ENCODE peak calls at places on chromosome 9, in eight cellular contexts. One of them, this sample, is unnamed.

GRCh38 chr9:98552306-98552705 is 156.4 kb downstream of the GABBR2 start:
- DNase-seq in adipocyte: no peak
- DNase-seq in NCI-H526: no peak
- DNase-seq in effector memory CD8-positive, alpha-beta T cell: no peak
- DNase-seq in omental fat pad: no peak
- DNase-seq in kidney: no peak
- DNase-seq in thoracic aorta: no peak
- DNase-seq in activated naive CD8-positive, alpha-beta T cell treated with anti-CD3 and anti-CD28 coated beads, Interleukin-2, amount 50 U/mL, for 24 hours: no peak
- DNase-seq in this sample: no peak

GRCh38 chr9:110900917-110901316 is 137.4 kb downstream of the LPAR1 start:
- DNase-seq in omental fat pad: no peak
- DNase-seq in adipocyte: peak
- DNase-seq in effector memory CD8-positive, alpha-beta T cell: no peak
- DNase-seq in NCI-H526: no peak
- DNase-seq in activated naive CD8-positive, alpha-beta T cell treated with anti-CD3 and anti-CD28 coated beads, Interleukin-2, amount 50 U/mL, for 24 hours: no peak
- DNase-seq in kidney: no peak
- DNase-seq in thoracic aorta: no peak
- DNase-seq in this sample: no peak

GRCh38 chr9:127728808-127729207 is 6.3 kb downstream of the TOR2A start:
- DNase-seq in NCI-H526: no peak
- DNase-seq in activated naive CD8-positive, alpha-beta T cell treated with anti-CD3 and anti-CD28 coated beads, Interleukin-2, amount 50 U/mL, for 24 hours: no peak
- DNase-seq in thoracic aorta: no peak
- DNase-seq in kidney: no peak
- DNase-seq in effector memory CD8-positive, alpha-beta T cell: no peak
- DNase-seq in adipocyte: no peak
- DNase-seq in omental fat pad: no peak
- DNase-seq in this sample: no peak

GRCh38 chr9:12884736-12885395 is 110.0 kb downstream of the LURAP1L start:
- DNase-seq in activated naive CD8-positive, alpha-beta T cell treated with anti-CD3 and anti-CD28 coated beads, Interleukin-2, amount 50 U/mL, for 24 hours: no peak
- DNase-seq in effector memory CD8-positive, alpha-beta T cell: no peak
- DNase-seq in NCI-H526: peak
- DNase-seq in omental fat pad: no peak
- DNase-seq in thoracic aorta: no peak
- DNase-seq in adipocyte: peak
- DNase-seq in kidney: no peak
- DNase-seq in this sample: no peak

GRCh38 chr9:137899551-137900360 is 22.2 kb downstream of the CACNA1B start:
- DNase-seq in kidney: no peak
- DNase-seq in thoracic aorta: no peak
- DNase-seq in omental fat pad: no peak
- DNase-seq in adipocyte: no peak
- DNase-seq in activated naive CD8-positive, alpha-beta T cell treated with anti-CD3 and anti-CD28 coated beads, Interleukin-2, amount 50 U/mL, for 24 hours: no peak
- DNase-seq in effector memory CD8-positive, alpha-beta T cell: no peak
- DNase-seq in NCI-H526: no peak
- DNase-seq in this sample: no peak

GRCh38 chr9:6672118-6672517 is 26.6 kb upstream of the GLDC start:
- DNase-seq in activated naive CD8-positive, alpha-beta T cell treated with anti-CD3 and anti-CD28 coated beads, Interleukin-2, amount 50 U/mL, for 24 hours: no peak
- DNase-seq in thoracic aorta: no peak
- DNase-seq in adipocyte: no peak
- DNase-seq in kidney: no peak
- DNase-seq in NCI-H526: no peak
- DNase-seq in omental fat pad: no peak
- DNase-seq in effector memory CD8-positive, alpha-beta T cell: no peak
- DNase-seq in this sample: no peak

GRCh38 chr9:38359297-38359653 is 33.2 kb upstream of the ALDH1B1 start:
- DNase-seq in kidney: no peak
- DNase-seq in NCI-H526: no peak
- DNase-seq in effector memory CD8-positive, alpha-beta T cell: no peak
- DNase-seq in activated naive CD8-positive, alpha-beta T cell treated with anti-CD3 and anti-CD28 coated beads, Interleukin-2, amount 50 U/mL, for 24 hours: no peak
- DNase-seq in omental fat pad: no peak
- DNase-seq in thoracic aorta: no peak
- DNase-seq in adipocyte: no peak
- DNase-seq in this sample: no peak

GRCh38 chr9:81894891-81895290 is 33.3 kb upstream of the SPATA31D4 start:
- DNase-seq in thoracic aorta: no peak
- DNase-seq in kidney: no peak
- DNase-seq in adipocyte: no peak
- DNase-seq in NCI-H526: no peak
- DNase-seq in activated naive CD8-positive, alpha-beta T cell treated with anti-CD3 and anti-CD28 coated beads, Interleukin-2, amount 50 U/mL, for 24 hours: no peak
- DNase-seq in omental fat pad: no peak
- DNase-seq in effector memory CD8-positive, alpha-beta T cell: no peak
- DNase-seq in this sample: no peak

GRCh38 chr9:102966999-102967398 is 28.1 kb upstream of the CYLC2 start:
- DNase-seq in adipocyte: no peak
- DNase-seq in NCI-H526: no peak
- DNase-seq in kidney: peak
- DNase-seq in omental fat pad: no peak
- DNase-seq in effector memory CD8-positive, alpha-beta T cell: no peak
- DNase-seq in thoracic aorta: no peak
- DNase-seq in activated naive CD8-positive, alpha-beta T cell treated with anti-CD3 and anti-CD28 coated beads, Interleukin-2, amount 50 U/mL, for 24 hours: no peak
- DNase-seq in this sample: no peak

GRCh38 chr9:137776306-137776995 is 101.1 kb upstream of the CACNA1B start:
- DNase-seq in kidney: peak
- DNase-seq in NCI-H526: no peak
- DNase-seq in adipocyte: no peak
- DNase-seq in activated naive CD8-positive, alpha-beta T cell treated with anti-CD3 and anti-CD28 coated beads, Interleukin-2, amount 50 U/mL, for 24 hours: no peak
- DNase-seq in effector memory CD8-positive, alpha-beta T cell: no peak
- DNase-seq in thoracic aorta: no peak
- DNase-seq in omental fat pad: no peak
- DNase-seq in this sample: no peak

GRCh38 chr9:113886471-113886870 is 10.4 kb downstream of the ZNF618 start:
- DNase-seq in effector memory CD8-positive, alpha-beta T cell: no peak
- DNase-seq in activated naive CD8-positive, alpha-beta T cell treated with anti-CD3 and anti-CD28 coated beads, Interleukin-2, amount 50 U/mL, for 24 hours: no peak
- DNase-seq in adipocyte: peak
- DNase-seq in kidney: no peak
- DNase-seq in NCI-H526: no peak
- DNase-seq in omental fat pad: no peak
- DNase-seq in thoracic aorta: no peak
- DNase-seq in this sample: no peak

GRCh38 chr9:86093788-86094555 is 5.4 kb downstream of the GOLM1 start:
- DNase-seq in adipocyte: no peak
- DNase-seq in NCI-H526: peak
- DNase-seq in omental fat pad: no peak
- DNase-seq in activated naive CD8-positive, alpha-beta T cell treated with anti-CD3 and anti-CD28 coated beads, Interleukin-2, amount 50 U/mL, for 24 hours: no peak
- DNase-seq in thoracic aorta: no peak
- DNase-seq in kidney: peak
- DNase-seq in effector memory CD8-positive, alpha-beta T cell: no peak
- DNase-seq in this sample: no peak

GRCh38 chr9:135624282-135624681 is 15.1 kb downstream of the GLT6D1 start:
- DNase-seq in activated naive CD8-positive, alpha-beta T cell treated with anti-CD3 and anti-CD28 coated beads, Interleukin-2, amount 50 U/mL, for 24 hours: no peak
- DNase-seq in kidney: no peak
- DNase-seq in omental fat pad: no peak
- DNase-seq in effector memory CD8-positive, alpha-beta T cell: no peak
- DNase-seq in adipocyte: no peak
- DNase-seq in NCI-H526: no peak
- DNase-seq in thoracic aorta: no peak
- DNase-seq in this sample: no peak

GRCh38 chr9:76027426-76027825 is 137.0 kb downstream of the PCSK5 start:
- DNase-seq in activated naive CD8-positive, alpha-beta T cell treated with anti-CD3 and anti-CD28 coated beads, Interleukin-2, amount 50 U/mL, for 24 hours: no peak
- DNase-seq in adipocyte: no peak
- DNase-seq in kidney: no peak
- DNase-seq in thoracic aorta: no peak
- DNase-seq in effector memory CD8-positive, alpha-beta T cell: no peak
- DNase-seq in NCI-H526: peak
- DNase-seq in omental fat pad: no peak
- DNase-seq in this sample: peak

GRCh38 chr9:6413365-6414263 is 615 bp downstream of the UHRF2 start:
- DNase-seq in kidney: peak
- DNase-seq in omental fat pad: no peak
- DNase-seq in activated naive CD8-positive, alpha-beta T cell treated with anti-CD3 and anti-CD28 coated beads, Interleukin-2, amount 50 U/mL, for 24 hours: peak
- DNase-seq in NCI-H526: peak
- DNase-seq in effector memory CD8-positive, alpha-beta T cell: peak
- DNase-seq in adipocyte: peak
- DNase-seq in thoracic aorta: no peak
- DNase-seq in this sample: peak

GRCh38 chr9:5799314-5799713 is 33.6 kb downstream of the ERMP1 start:
- DNase-seq in thoracic aorta: no peak
- DNase-seq in kidney: no peak
- DNase-seq in effector memory CD8-positive, alpha-beta T cell: no peak
- DNase-seq in NCI-H526: peak
- DNase-seq in activated naive CD8-positive, alpha-beta T cell treated with anti-CD3 and anti-CD28 coated beads, Interleukin-2, amount 50 U/mL, for 24 hours: no peak
- DNase-seq in omental fat pad: no peak
- DNase-seq in adipocyte: peak
- DNase-seq in this sample: no peak

GRCh38 chr9:89312154-89312616 is 1.2 kb downstream of the CKS2 start:
- DNase-seq in thoracic aorta: no peak
- DNase-seq in effector memory CD8-positive, alpha-beta T cell: no peak
- DNase-seq in omental fat pad: no peak
- DNase-seq in activated naive CD8-positive, alpha-beta T cell treated with anti-CD3 and anti-CD28 coated beads, Interleukin-2, amount 50 U/mL, for 24 hours: no peak
- DNase-seq in adipocyte: peak
- DNase-seq in kidney: no peak
- DNase-seq in NCI-H526: no peak
- DNase-seq in this sample: no peak

GRCh38 chr9:70450735-70451134 is 36.3 kb upstream of the KLF9 start:
- DNase-seq in NCI-H526: no peak
- DNase-seq in effector memory CD8-positive, alpha-beta T cell: no peak
- DNase-seq in kidney: no peak
- DNase-seq in activated naive CD8-positive, alpha-beta T cell treated with anti-CD3 and anti-CD28 coated beads, Interleukin-2, amount 50 U/mL, for 24 hours: no peak
- DNase-seq in omental fat pad: no peak
- DNase-seq in adipocyte: no peak
- DNase-seq in thoracic aorta: no peak
- DNase-seq in this sample: no peak